ENCODE peak calls at places on chromosomes 12 and 14, in four cellular contexts. One of them, this sample, is unnamed.

GRCh38 chr12:95942106-95942531 is 295 bp downstream of the CCDC38 start:
- DNase-seq in HCT116: no peak
- DNase-seq in GM12878: no peak
- DNase-seq in K562: no peak
- DNase-seq in this sample: no peak

GRCh38 chr12:10641735-10642500 is 28.5 kb upstream of the MAGOHB start:
- DNase-seq in HCT116: no peak
- DNase-seq in GM12878: no peak
- DNase-seq in K562: no peak
- DNase-seq in this sample: no peak

GRCh38 chr12:10771132-10771733 is 31.2 kb downstream of the TAS2R7 start:
- DNase-seq in HCT116: peak
- DNase-seq in GM12878: no peak
- DNase-seq in K562: peak
- DNase-seq in this sample: no peak

GRCh38 chr14:56357478-56357877 is 222.1 kb upstream of the TMEM260 start:
- DNase-seq in HCT116: no peak
- DNase-seq in GM12878: no peak
- DNase-seq in K562: no peak
- DNase-seq in this sample: no peak

GRCh38 chr12:22856120-22856699 is 231.2 kb downstream of the ETNK1 start:
- DNase-seq in HCT116: peak
- DNase-seq in GM12878: no peak
- DNase-seq in K562: peak
- DNase-seq in this sample: no peak

GRCh38 chr12:28089363-28089762 is 100.9 kb upstream of the CCDC91 start:
- DNase-seq in HCT116: no peak
- DNase-seq in GM12878: no peak
- DNase-seq in K562: peak
- DNase-seq in this sample: no peak

GRCh38 chr12:126051611-126052107 is 986.4 kb downstream of the AACS start:
- DNase-seq in HCT116: no peak
- DNase-seq in GM12878: no peak
- DNase-seq in K562: no peak
- DNase-seq in this sample: no peak

GRCh38 chr14:72888202-72888601 is 5.7 kb downstream of the DPF3 start:
- DNase-seq in HCT116: no peak
- DNase-seq in GM12878: no peak
- DNase-seq in K562: no peak
- DNase-seq in this sample: no peak

GRCh38 chr12:52082026-52082667 is 2.6 kb downstream of the SMIM41 start:
- DNase-seq in HCT116: no peak
- DNase-seq in GM12878: no peak
- DNase-seq in K562: no peak
- DNase-seq in this sample: no peak

GRCh38 chr12:103832048-103832798 is 8.8 kb downstream of the NT5DC3 start:
- DNase-seq in HCT116: no peak
- DNase-seq in GM12878: no peak
- DNase-seq in K562: no peak
- DNase-seq in this sample: no peak

GRCh38 chr14:50844397-50844796 is 13.4 kb upstream of the NIN start:
- DNase-seq in HCT116: no peak
- DNase-seq in GM12878: no peak
- DNase-seq in K562: no peak
- DNase-seq in this sample: no peak

GRCh38 chr12:87150969-87151662 is 878.1 kb downstream of the C12orf50 start:
- DNase-seq in HCT116: no peak
- DNase-seq in GM12878: peak
- DNase-seq in K562: no peak
- DNase-seq in this sample: no peak

GRCh38 chr14:36941783-36942521 is 230.5 kb downstream of the SLC25A21 start:
- DNase-seq in HCT116: peak
- DNase-seq in GM12878: no peak
- DNase-seq in K562: peak
- DNase-seq in this sample: peak

GRCh38 chr14:37973031-37973908 is 234.4 kb upstream of the SSTR1 start:
- DNase-seq in HCT116: no peak
- DNase-seq in GM12878: no peak
- DNase-seq in K562: no peak
- DNase-seq in this sample: no peak

GRCh38 chr12:66013224-66013623 is 117.3 kb downstream of the LLPH start:
- DNase-seq in HCT116: no peak
- DNase-seq in GM12878: no peak
- DNase-seq in K562: no peak
- DNase-seq in this sample: no peak

GRCh38 chr12:49244161-49244560 is 20.7 kb upstream of the TUBA1C start:
- DNase-seq in HCT116: no peak
- DNase-seq in GM12878: no peak
- DNase-seq in K562: no peak
- DNase-seq in this sample: no peak

GRCh38 chr12:106517314-106517713 is 65.5 kb upstream of the RFX4 start:
- DNase-seq in HCT116: no peak
- DNase-seq in GM12878: no peak
- DNase-seq in K562: no peak
- DNase-seq in this sample: no peak

GRCh38 chr14:94360945-94361565 is 27.3 kb downstream of the SERPINA1 start:
- DNase-seq in HCT116: no peak
- DNase-seq in GM12878: no peak
- DNase-seq in K562: no peak
- DNase-seq in this sample: no peak

GRCh38 chr14:52072266-52072780 is 3.5 kb upstream of the NID2 start:
- DNase-seq in HCT116: no peak
- DNase-seq in GM12878: no peak
- DNase-seq in K562: no peak
- DNase-seq in this sample: no peak

GRCh38 chr14:23183479-23183878 is at the start of gene SLC7A8:
- DNase-seq in HCT116: peak
- DNase-seq in GM12878: no peak
- DNase-seq in K562: no peak
- DNase-seq in this sample: peak

GRCh38 chr14:55221186-55221585 is 29.8 kb upstream of the DLGAP5 start:
- DNase-seq in HCT116: no peak
- DNase-seq in GM12878: no peak
- DNase-seq in K562: no peak
- DNase-seq in this sample: no peak

GRCh38 chr12:68611094-68611818 is 557 bp downstream of the RAP1B start:
- DNase-seq in HCT116: no peak
- DNase-seq in GM12878: no peak
- DNase-seq in K562: peak
- DNase-seq in this sample: no peak

GRCh38 chr12:14280921-14281320 is 84.6 kb upstream of the ATF7IP start:
- DNase-seq in HCT116: no peak
- DNase-seq in GM12878: peak
- DNase-seq in K562: no peak
- DNase-seq in this sample: no peak

DNA sequence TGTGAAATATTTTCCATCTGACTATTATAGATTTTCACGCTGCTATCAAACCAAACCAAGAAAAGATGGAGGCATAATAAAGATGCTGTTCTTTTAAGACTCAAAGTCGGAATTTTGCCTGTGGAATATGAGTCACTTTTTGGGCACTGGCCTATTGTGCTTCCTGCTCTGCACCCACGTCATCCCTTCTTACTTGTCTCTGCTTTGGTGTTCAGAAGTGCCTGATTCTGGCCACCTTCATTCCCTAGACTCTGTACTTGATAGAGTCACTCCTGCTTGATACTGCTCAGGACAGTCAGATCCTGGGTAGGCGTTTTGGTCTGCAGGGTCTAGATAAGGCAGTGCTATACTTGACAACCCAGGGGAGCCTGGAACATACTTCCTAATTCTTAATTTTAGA is 1.9 kb downstream of the LRRK2 start:
- DNase-seq in HCT116: no peak
- DNase-seq in GM12878: no peak
- DNase-seq in K562: peak
- DNase-seq in this sample: no peak
- H3K27ac ChIP-seq in HCT116: no peak
- H3K27ac ChIP-seq in GM12878: no peak
- H3K27ac ChIP-seq in K562: no peak
- H3K27ac ChIP-seq in this sample: no peak

GRCh38 chr14:91242635-91243034 is 1.9 kb downstream of the GPR68 start:
- DNase-seq in HCT116: no peak
- DNase-seq in GM12878: no peak
- DNase-seq in K562: no peak
- DNase-seq in this sample: no peak

GRCh38 chr14:91246051-91246852 is 1.7 kb upstream of the GPR68 start:
- DNase-seq in HCT116: no peak
- DNase-seq in GM12878: no peak
- DNase-seq in K562: no peak
- DNase-seq in this sample: no peak

GRCh38 chr14:91245029-91245428 is 525 bp upstream of the GPR68 start:
- DNase-seq in HCT116: no peak
- DNase-seq in GM12878: no peak
- DNase-seq in K562: no peak
- DNase-seq in this sample: no peak

GRCh38 chr14:91243098-91243483 is 1.4 kb downstream of the GPR68 start:
- DNase-seq in HCT116: no peak
- DNase-seq in GM12878: no peak
- DNase-seq in K562: no peak
- DNase-seq in this sample: no peak

DNA sequence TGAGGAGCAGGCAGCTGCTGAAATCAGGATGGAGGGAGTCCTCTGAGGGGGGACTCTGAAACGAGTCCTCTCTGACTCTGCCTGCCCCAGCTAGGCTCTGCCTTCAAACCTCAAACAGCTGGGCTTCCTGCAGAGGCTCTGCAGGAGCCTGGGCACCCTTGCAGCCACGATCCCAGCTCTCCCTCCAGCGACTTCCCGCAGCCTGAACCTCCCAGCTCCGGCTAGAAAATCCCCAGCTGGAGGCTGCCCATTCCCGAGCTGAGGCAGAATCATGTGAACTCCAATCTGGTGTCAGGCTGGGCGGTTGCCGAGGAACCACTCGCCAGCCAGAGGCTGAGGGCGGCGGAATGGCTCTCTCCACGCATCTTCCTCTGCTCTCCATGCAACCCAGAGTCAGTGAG is at the start of gene GPR68:
- DNase-seq in HCT116: no peak
- DNase-seq in GM12878: no peak
- DNase-seq in K562: no peak
- DNase-seq in this sample: peak
- TF ChIP-seq EGR1 in HCT116: no peak
- TF ChIP-seq EGR1 in GM12878: no peak
- TF ChIP-seq EGR1 in K562: no peak
- TF ChIP-seq EGR1 in this sample: no peak

DNA sequence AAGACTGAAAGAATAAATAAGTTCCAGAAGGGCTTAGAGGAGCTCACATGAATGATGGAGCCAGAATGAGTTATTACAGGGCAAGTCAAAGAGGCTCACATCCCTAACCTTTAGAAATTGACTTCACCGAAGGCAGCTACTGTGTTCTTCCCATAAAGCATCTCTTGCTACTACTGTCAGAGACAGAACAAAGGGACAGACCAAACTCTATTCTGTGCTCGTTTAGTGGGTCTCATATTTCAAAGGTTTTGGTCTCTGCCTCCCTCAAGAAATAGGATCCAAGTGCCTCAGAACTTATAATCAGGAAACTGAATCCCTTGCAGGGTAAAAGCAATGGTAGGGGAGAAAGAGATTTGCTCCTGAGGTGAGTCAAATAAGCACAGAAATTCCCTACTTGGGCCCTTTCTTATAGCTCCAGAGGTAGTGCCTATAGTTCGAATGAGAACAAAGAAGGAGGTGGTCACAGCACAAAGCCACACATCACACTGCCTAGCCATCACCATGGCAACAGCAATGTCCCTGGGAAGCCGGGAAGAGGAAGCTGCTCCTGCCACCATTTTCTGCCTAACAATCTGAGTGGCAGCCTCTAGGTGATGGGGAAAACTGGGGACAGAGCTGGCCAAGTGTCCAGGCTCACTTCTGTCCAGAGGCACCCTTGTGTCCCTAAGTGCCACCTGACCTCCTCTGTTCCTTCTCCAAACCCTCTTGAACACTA is 294.9 kb downstream of the FOXN3 start:
- DNase-seq in HCT116: no peak
- DNase-seq in GM12878: no peak
- DNase-seq in K562: no peak
- DNase-seq in this sample: no peak
- TF ChIP-seq SRF in HCT116: no peak
- TF ChIP-seq SRF in GM12878: no peak
- TF ChIP-seq SRF in K562: no peak
- TF ChIP-seq SRF in this sample: no peak

DNA sequence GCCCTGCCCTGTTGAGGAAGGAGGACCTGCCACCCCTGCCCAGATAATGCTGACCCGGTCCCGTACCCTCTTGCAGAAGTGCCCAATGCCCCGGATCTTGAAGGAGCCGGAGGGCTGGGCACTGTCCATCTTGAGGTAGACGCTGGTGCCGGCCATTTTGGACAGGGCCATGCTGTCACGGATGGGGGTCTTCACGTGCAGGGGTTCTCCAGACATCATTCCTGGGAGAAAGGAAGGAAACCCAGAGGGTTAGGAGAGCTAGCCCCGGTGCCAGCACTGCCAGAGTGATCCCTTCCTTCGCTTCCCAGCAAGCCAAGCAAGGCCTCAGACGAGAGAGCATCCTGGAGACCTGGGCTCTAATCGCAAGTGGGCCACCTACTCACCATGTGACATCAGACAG is 4.2 kb downstream of the SDS start:
- DNase-seq in HCT116: no peak
- DNase-seq in GM12878: no peak
- DNase-seq in K562: no peak
- DNase-seq in this sample: no peak
- H3K27ac ChIP-seq in HCT116: no peak
- H3K27ac ChIP-seq in GM12878: no peak
- H3K27ac ChIP-seq in K562: no peak
- H3K27ac ChIP-seq in this sample: no peak